ENCODE peak calls at places on chromosomes 6 and 20, in five cellular contexts. O is HCT116, L is psoas muscle, K is endothelial cell of umbilical vein, A is mucosa of descending colon. Y is an unnamed sample.

GRCh38 chr6:124993327-124993726 is 31.1 kb downstream of the RNF217 start:
- DNase-seq in O (no peak), L (no peak), K (no peak), A (no peak), Y (no peak)

GRCh38 chr6:106081715-106082114 is 4.4 kb upstream of the PRDM1 start:
- DNase-seq in O (no peak), L (no peak), K (no peak), A (no peak), Y (no peak)

GRCh38 chr6:52407467-52407866 is 12.7 kb upstream of the EFHC1 start:
- DNase-seq in O (no peak), L (no peak), K (peak), A (no peak), Y (no peak)

GRCh38 chr6:10411915-10412164 is 3.0 kb downstream of the TFAP2A start:
- DNase-seq in O (no peak), L (no peak), K (peak), A (no peak), Y (no peak)

GRCh38 chr6:25366785-25367657 is 87.8 kb downstream of the CARMIL1 start:
- DNase-seq in O (no peak), L (no peak), K (no peak), A (no peak), Y (no peak)

GRCh38 chr6:136228811-136229210 is 21.3 kb downstream of the MTFR2 start:
- DNase-seq in O (no peak), L (no peak), K (no peak), A (no peak), Y (no peak)

GRCh38 chr6:110873981-110874879 is at the start of gene AMD1:
- DNase-seq in O (peak), L (peak), K (peak), A (peak), Y (peak)

GRCh38 chr20:4135385-4136077 is 120.2 kb upstream of the RNF24 start:
- DNase-seq in O (peak), L (no peak), K (peak), A (no peak), Y (peak)

GRCh38 chr20:10605547-10606195 is 68.1 kb downstream of the JAG1 start:
- DNase-seq in O (no peak), L (no peak), K (no peak), A (no peak), Y (no peak)

GRCh38 chr20:62160876-62161275 is 17.3 kb downstream of the SS18L1 start:
- DNase-seq in O (no peak), L (no peak), K (no peak), A (no peak), Y (no peak)

GRCh38 chr6:81793811-81794210 is 41.3 kb upstream of the TENT5A start:
- DNase-seq in O (no peak), L (no peak), K (no peak), A (no peak), Y (no peak)

GRCh38 chr20:48131581-48131980 is 346.3 kb upstream of the SULF2 start:
- DNase-seq in O (no peak), L (no peak), K (no peak), A (no peak), Y (no peak)

GRCh38 chr6:3443221-3443515 is 13.7 kb downstream of the SLC22A23 start:
- DNase-seq in O (no peak), L (no peak), K (no peak), A (no peak), Y (no peak)

GRCh38 chr20:45020236-45020886 is 54.0 kb downstream of the STK4 start:
- DNase-seq in O (no peak), L (no peak), K (no peak), A (no peak), Y (no peak)

GRCh38 chr20:44309763-44310663 is 989 bp downstream of the FITM2 start:
- DNase-seq in O (no peak), L (peak), K (peak), A (peak), Y (no peak)

GRCh38 chr20:19249515-19249914 is 37.1 kb downstream of the SLC24A3 start:
- DNase-seq in O (no peak), L (no peak), K (no peak), A (no peak), Y (no peak)

GRCh38 chr6:20325641-20326421 is 75.8 kb upstream of the E2F3 start:
- DNase-seq in O (no peak), L (no peak), K (no peak), A (no peak), Y (no peak)

GRCh38 chr20:52294106-52294628 is 102.6 kb upstream of the ZFP64 start:
- DNase-seq in O (no peak), L (no peak), K (peak), A (no peak), Y (no peak)

GRCh38 chr6:152595507-152595906 is 41.7 kb downstream of the SYNE1 start:
- DNase-seq in O (no peak), L (no peak), K (peak), A (no peak), Y (no peak)

GRCh38 chr6:31272856-31273626 is 1.1 kb upstream of the HLA-C start:
- DNase-seq in O (no peak), L (no peak), K (no peak), A (no peak), Y (no peak)

GRCh38 chr20:62511300-62511914 is 35.6 kb upstream of the GATA5 start:
- DNase-seq in O (no peak), L (peak), K (no peak), A (no peak), Y (no peak)

GRCh38 chr6:105993341-105993740 is 92.8 kb upstream of the PRDM1 start:
- DNase-seq in O (no peak), L (no peak), K (peak), A (no peak), Y (no peak)

GRCh38 chr6:83443516-83443915 is 12.7 kb upstream of the ME1 start:
- DNase-seq in O (no peak), L (no peak), K (no peak), A (no peak), Y (no peak)

GRCh38 chr6:158366363-158366762 is 54.1 kb downstream of the TULP4 start:
- DNase-seq in O (no peak), L (no peak), K (no peak), A (no peak), Y (no peak)

GRCh38 chr6:142871910-142872331 is 73.1 kb downstream of the HIVEP2 start:
- DNase-seq in O (no peak), L (no peak), K (peak), A (no peak), Y (no peak)

GRCh38 chr6:34491091-34491430 is 25.2 kb downstream of the PACSIN1 start:
- DNase-seq in O (no peak), L (no peak), K (no peak), A (no peak), Y (no peak)

GRCh38 chr6:103122766-103123601 is 1729.5 kb downstream of the GRIK2 start:
- DNase-seq in O (peak), L (no peak), K (peak), A (peak), Y (no peak)

GRCh38 chr6:134533991-134534390 is 216.1 kb upstream of the SGK1 start:
- DNase-seq in O (no peak), L (no peak), K (no peak), A (no peak), Y (no peak)

GRCh38 chr20:41969656-41970055 is 351.5 kb upstream of the CHD6 start:
- DNase-seq in O (no peak), L (no peak), K (no peak), A (no peak), Y (no peak)

GRCh38 chr20:23397961-23398360 is 23.3 kb downstream of the NAPB start:
- DNase-seq in O (no peak), L (no peak), K (peak), A (no peak), Y (no peak)

GRCh38 chr6:53280207-53280606 is 68.5 kb downstream of the ELOVL5 start:
- DNase-seq in O (no peak), L (no peak), K (no peak), A (no peak), Y (no peak)

GRCh38 chr6:126069457-126069856 is 83.1 kb downstream of the TRMT11 start:
- DNase-seq in O (no peak), L (no peak), K (no peak), A (no peak), Y (no peak)

GRCh38 chr6:44856495-44856878 is 469.0 kb downstream of the CDC5L start:
- DNase-seq in O (no peak), L (no peak), K (no peak), A (no peak), Y (no peak)

GRCh38 chr6:122770835-122771601 is 8.5 kb upstream of the FABP7 start:
- DNase-seq in O (no peak), L (no peak), K (no peak), A (no peak), Y (no peak)

GRCh38 chr6:1687402-1687801 is 77.7 kb downstream of the FOXC1 start:
- DNase-seq in O (no peak), L (no peak), K (no peak), A (no peak), Y (no peak)

GRCh38 chr6:131059486-131059885 is 3.6 kb downstream of the EPB41L2 start:
- DNase-seq in O (no peak), L (no peak), K (no peak), A (no peak), Y (no peak)

GRCh38 chr20:21384308-21384892 is 12.9 kb downstream of the NKX2-4 start:
- DNase-seq in O (no peak), L (no peak), K (no peak), A (no peak), Y (no peak)

DNA sequence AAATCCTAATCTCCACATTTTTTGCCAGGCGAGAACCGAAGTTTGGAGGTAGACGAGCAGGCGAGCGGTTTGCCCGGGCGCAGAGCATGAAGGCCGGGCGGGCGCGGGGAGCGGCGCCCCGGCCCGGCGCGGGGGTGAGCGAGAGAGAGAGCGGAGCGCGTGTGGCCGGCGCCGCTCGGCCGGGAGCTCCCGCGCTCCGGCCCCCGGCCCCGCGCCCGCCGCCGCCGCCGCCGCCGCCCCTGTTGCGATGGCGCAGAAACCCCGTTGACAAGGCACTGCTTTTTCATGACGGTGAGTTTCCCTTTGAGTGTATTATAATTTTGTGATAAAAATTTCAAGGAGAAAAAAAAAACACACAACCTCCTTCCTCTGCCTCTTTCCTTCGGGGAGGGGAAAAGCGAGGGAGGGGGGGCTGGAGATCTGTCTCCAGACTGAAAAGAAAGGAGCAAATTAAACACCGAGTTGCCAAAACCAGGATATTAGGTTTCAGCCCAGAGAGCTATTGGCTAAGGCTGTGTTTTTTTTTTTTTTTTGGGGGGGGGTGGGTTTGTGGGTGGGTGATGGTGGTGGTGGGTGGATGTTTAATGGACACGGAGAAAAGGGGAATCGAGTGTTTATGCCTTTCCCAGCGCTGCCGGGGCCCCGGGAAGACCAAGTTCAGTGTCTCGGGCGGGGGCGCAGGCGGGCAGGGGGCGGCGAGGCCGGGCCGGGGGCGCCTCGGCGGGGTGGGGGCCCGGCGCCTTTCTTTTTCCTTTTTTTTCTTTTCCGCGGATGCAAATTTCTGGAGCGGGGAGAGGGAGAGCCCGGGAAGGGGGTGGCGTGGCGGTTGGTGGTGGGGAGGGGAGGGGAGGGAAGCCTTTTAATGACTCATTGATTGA is at the start of gene BICRAL:
- DNase-seq in O (peak), L (peak), K (peak), A (peak), Y (no peak)
- H3K4me3 ChIP-seq in O (peak), L (peak), K (peak), A (peak), Y (peak)

GRCh38 chr20:49582413-49583334 is 14.7 kb upstream of the PTGIS start:
- DNase-seq in O (no peak), L (no peak), K (no peak), A (no peak), Y (no peak)

GRCh38 chr20:49584418-49585382 is 16.8 kb upstream of the PTGIS start:
- DNase-seq in O (no peak), L (no peak), K (no peak), A (no peak), Y (no peak)

GRCh38 chr20:49583343-49583668 is 15.4 kb upstream of the PTGIS start:
- DNase-seq in O (no peak), L (no peak), K (no peak), A (no peak), Y (no peak)

GRCh38 chr20:49585585-49586245 is 17.8 kb upstream of the PTGIS start:
- DNase-seq in O (no peak), L (no peak), K (no peak), A (no peak), Y (no peak)

DNA sequence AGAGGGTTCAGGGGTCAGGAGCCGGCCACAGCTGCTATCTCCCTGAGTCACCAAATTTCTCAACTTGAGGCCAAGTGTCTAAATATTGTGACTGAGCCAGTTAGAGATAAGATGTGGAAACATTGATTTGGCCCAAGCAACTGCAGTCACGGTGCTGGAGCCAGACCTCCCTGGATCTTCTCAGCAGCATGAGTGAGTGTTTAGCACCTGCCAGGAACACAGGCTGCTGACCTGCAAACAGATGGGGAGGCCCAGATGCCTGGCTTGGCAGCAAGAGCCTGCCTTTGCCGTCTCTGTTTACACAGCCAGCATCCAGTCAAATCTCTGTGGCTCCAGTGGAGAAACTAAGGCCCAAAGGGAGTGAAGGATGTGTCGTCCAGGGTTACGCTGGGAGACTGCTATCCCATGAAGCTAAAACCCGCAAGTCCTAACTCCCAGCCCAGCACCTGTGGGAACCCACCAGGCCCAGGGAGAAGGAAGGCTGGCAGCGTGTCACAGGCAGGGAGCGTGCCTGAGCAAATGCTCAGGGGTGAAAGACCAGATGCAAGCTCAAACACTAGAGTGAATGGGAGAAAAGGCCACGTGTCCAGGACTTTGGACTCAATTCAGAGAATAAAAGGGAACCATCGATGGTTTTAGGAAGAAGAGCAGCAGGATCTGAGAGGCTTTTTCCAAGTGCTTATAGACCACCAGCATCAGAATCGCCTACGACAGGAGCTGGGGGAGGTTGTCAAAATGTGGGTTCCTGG is 15.9 kb upstream of the PTGIS start:
- DNase-seq in O (no peak), L (peak), K (peak), A (peak), Y (no peak)
- TF ChIP-seq CTCF in O (no peak), L (no peak), K (no peak), A (no peak), Y (no peak)

GRCh38 chr20:14333734-14334133 is 3.7 kb downstream of the FLRT3 start:
- DNase-seq in O (no peak), L (no peak), K (no peak), A (no peak), Y (no peak)

GRCh38 chr20:14335122-14335521 is 2.3 kb downstream of the FLRT3 start:
- DNase-seq in O (no peak), L (no peak), K (no peak), A (no peak), Y (no peak)

GRCh38 chr20:14334306-14334930 is 3.0 kb downstream of the FLRT3 start:
- DNase-seq in O (no peak), L (no peak), K (peak), A (no peak), Y (no peak)

GRCh38 chr20:14337400-14338171 is at the start of gene FLRT3:
- DNase-seq in O (peak), L (peak), K (peak), A (peak), Y (peak)

DNA sequence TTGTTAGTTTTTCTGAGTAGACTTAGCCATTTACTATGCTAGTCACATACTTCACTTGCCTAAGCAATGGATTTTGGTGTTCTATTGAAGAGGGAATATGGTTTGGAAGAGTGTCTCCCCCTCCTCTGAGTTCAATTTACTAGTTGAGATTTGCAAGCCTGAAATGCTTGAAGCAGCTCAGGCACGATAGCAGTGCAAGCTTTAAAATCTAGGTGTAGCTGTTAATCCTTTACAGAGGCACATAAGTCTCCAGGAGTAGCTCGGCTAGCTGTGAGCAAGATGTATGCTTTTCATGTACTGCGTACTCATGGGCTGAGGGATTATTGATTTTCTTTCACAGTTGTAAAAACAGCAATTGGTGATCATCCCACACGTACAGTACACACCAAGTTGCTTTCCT is 745 bp downstream of the FLRT3 start:
- DNase-seq in O (no peak), L (no peak), K (no peak), A (no peak), Y (no peak)
- H3K4me3 ChIP-seq in O (peak), L (peak), K (no peak), A (no peak), Y (peak)

GRCh38 chr6:47308223-47308567 is 1.5 kb downstream of the TNFRSF21 start:
- DNase-seq in O (no peak), L (no peak), K (no peak), A (no peak), Y (no peak)

GRCh38 chr6:47307362-47308222 is 2.1 kb downstream of the TNFRSF21 start:
- DNase-seq in O (no peak), L (no peak), K (peak), A (no peak), Y (no peak)

GRCh38 chr6:47308674-47309325 is 905 bp downstream of the TNFRSF21 start:
- DNase-seq in O (no peak), L (peak), K (peak), A (peak), Y (no peak)

GRCh38 chr6:47309326-47310130 is at the start of gene TNFRSF21:
- DNase-seq in O (peak), L (peak), K (peak), A (peak), Y (peak)

DNA sequence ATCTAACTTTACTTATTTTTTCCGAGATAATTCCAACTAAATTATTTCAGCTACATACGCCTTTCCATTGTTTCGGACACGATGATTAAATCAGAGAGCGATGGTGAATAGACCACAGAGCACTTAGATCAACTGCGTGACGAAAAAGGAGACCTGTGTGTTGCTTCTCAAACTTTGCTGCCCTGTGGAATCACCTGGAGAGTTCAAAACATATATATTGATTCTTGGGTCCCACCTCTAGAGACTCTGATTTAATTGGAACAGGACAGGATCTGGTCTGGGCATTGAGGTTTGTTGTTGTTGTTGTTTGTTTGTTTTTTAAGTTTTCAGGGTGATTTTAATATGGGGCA is 401 bp upstream of the TNFRSF21 start:
- DNase-seq in O (no peak), L (no peak), K (no peak), A (no peak), Y (no peak)
- TF ChIP-seq CTCF in O (no peak), L (no peak), K (no peak), A (no peak), Y (no peak)

DNA sequence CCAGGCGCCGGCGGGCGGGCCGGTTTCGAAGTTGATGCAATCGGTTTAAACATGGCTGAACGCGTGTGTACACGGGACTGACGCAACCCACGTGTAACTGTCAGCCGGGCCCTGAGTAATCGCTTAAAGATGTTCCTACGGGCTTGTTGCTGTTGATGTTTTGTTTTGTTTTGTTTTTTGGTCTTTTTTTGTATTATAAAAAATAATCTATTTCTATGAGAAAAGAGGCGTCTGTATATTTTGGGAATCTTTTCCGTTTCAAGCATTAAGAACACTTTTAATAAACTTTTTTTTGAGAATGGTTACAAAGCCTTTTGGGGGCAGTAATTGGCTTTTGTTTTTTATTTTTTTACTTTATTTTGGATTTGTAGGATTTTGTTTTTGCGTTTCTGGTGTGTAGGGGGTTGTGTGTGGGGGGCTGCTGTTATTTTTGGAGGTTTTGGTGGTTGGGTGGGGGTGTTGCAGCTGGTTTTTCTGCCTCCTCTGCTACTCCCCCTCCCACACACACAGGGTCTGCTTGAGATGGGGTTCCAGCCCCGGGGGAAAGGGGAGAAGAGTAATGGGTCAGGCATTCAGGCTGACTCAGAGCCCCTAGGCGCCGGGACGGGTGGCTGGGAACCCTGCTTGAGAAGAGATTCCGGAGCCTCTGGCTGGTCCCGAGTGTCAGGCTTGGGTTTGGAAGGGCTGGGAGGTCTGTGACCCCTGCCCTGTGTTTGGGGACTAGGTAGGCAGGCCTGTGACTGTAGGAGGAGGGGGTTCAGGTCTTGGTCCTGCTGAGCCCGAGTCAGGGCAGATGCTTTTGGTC is 1.9 kb downstream of the CEBPB start:
- DNase-seq in O (peak), L (peak), K (peak), A (peak), Y (no peak)
- H3K4me3 ChIP-seq in O (peak), L (peak), K (peak), A (peak), Y (peak)

GRCh38 chr6:159842035-159842434 is 42.0 kb downstream of the PNLDC1 start:
- DNase-seq in O (peak), L (no peak), K (no peak), A (no peak), Y (no peak)
- TF ChIP-seq CTCF in O (peak), L (no peak), K (peak), A (no peak), Y (no peak)